ENCODE peak calls at places on chromosomes 2 and 18, in six cellular contexts. A is WERI-Rb-1; C is activated CD4-positive, CD25-positive, alpha-beta regulatory T cell; E is Calu3; Q is Kasumi-1; W is activated T-cell treated with anti-CD3 and anti-CD28 coated beads for 1 hour. L is an unnamed sample.

GRCh38 chr2:213089438-213089837 is 62.0 kb downstream of the IKZF2 start:
- DNase-seq in W (no peak), A (no peak), C (no peak), Q (no peak), E (no peak), L (no peak)

GRCh38 chr2:127371037-127371436 is 16.7 kb downstream of the MAP3K2 start:
- DNase-seq in E (no peak), W (no peak), C (no peak), A (no peak), Q (no peak), L (no peak)

GRCh38 chr18:22084547-22084946 is 84.8 kb upstream of the GATA6 start:
- DNase-seq in C (no peak), W (no peak), E (peak; percentile 67), A (no peak), Q (no peak), L (peak; percentile 78)

GRCh38 chr2:129764376-129765325 is 214.8 kb upstream of the RAB6C start:
- DNase-seq in C (no peak), E (no peak), Q (no peak), A (peak; percentile 51), W (no peak), L (no peak)

GRCh38 chr18:21361297-21361880 is 119.4 kb downstream of the GREB1L start:
- DNase-seq in Q (no peak), A (no peak), E (no peak), C (no peak), W (no peak), L (no peak)

GRCh38 chr2:130874512-130874911 is 37.8 kb downstream of the ARHGEF4 start:
- DNase-seq in A (no peak), Q (no peak), C (no peak), W (no peak), E (no peak), L (no peak)

GRCh38 chr2:200509227-200509607 is 651 bp downstream of the KCTD18 start:
- DNase-seq in A (no peak), C (no peak), W (no peak), Q (peak; percentile 22), E (peak; percentile 5), L (no peak)

GRCh38 chr18:23208600-23208999 is 73.3 kb downstream of the CABLES1 start:
- DNase-seq in E (no peak), Q (no peak), W (no peak), A (no peak), C (no peak), L (no peak)

GRCh38 chr2:223619486-223620129 is 17.4 kb upstream of the SCG2 start:
- DNase-seq in C (no peak), A (peak; percentile 64), W (no peak), Q (no peak), E (peak; percentile 17), L (no peak)

GRCh38 chr2:118779362-118779761 is 68.1 kb downstream of the EN1 start:
- DNase-seq in W (no peak), Q (no peak), A (no peak), E (no peak), C (no peak), L (no peak)

GRCh38 chr2:70984576-70985282 is 6.3 kb downstream of the ANKRD53 start:
- DNase-seq in W (peak; percentile 77), A (peak; percentile 85), E (no peak), C (peak; percentile 50), Q (peak; percentile 32), L (no peak)

GRCh38 chr18:49399003-49399402 is 61.4 kb downstream of the DYM start:
- DNase-seq in E (no peak), A (no peak), W (no peak), C (no peak), Q (peak; percentile 70), L (no peak)

GRCh38 chr2:31256611-31257382 is 22.8 kb downstream of the EHD3 start:
- DNase-seq in W (no peak), A (peak; percentile 86), C (no peak), E (no peak), Q (no peak), L (no peak)

GRCh38 chr18:11500153-11501122 is 109.0 kb upstream of the SLC35G4 start:
- DNase-seq in Q (no peak), W (no peak), C (no peak), A (no peak), E (peak; percentile 83), L (peak; percentile 98)

GRCh38 chr2:144325086-144325485 is 194.8 kb downstream of the ZEB2 start:
- DNase-seq in W (no peak), E (no peak), Q (peak; percentile 14), A (no peak), C (no peak), L (no peak)

GRCh38 chr2:41962912-41963652 is 84.7 kb upstream of the PKDCC start:
- DNase-seq in Q (no peak), E (no peak), A (no peak), C (no peak), W (no peak), L (no peak)

GRCh38 chr18:79682896-79683625 is 3.5 kb downstream of the CTDP1 start:
- DNase-seq in W (no peak), C (no peak), A (no peak), Q (no peak), E (no peak), L (no peak)

GRCh38 chr2:95334916-95335641 is 37.9 kb downstream of the KCNIP3 start:
- DNase-seq in Q (no peak), E (no peak), W (no peak), A (no peak), C (no peak), L (no peak)

GRCh38 chr2:36560726-36561125 is 37.2 kb downstream of the FEZ2 start:
- DNase-seq in W (no peak), Q (no peak), E (no peak), C (no peak), A (no peak), L (no peak)

GRCh38 chr18:53943463-53943862 is 281.0 kb downstream of the MBD2 start:
- DNase-seq in A (no peak), E (no peak), Q (no peak), C (no peak), W (no peak), L (no peak)

GRCh38 chr2:178824181-178824580 is 17.0 kb upstream of the TTN start:
- DNase-seq in A (no peak), W (no peak), C (no peak), Q (no peak), E (no peak), L (no peak)

GRCh38 chr2:228318218-228318617 is 136.7 kb upstream of the SPHKAP start:
- DNase-seq in W (no peak), C (no peak), A (peak; percentile 11), Q (peak; percentile 1), E (peak; percentile 53), L (peak; percentile 12)

GRCh38 chr2:43196773-43197567 is 29.4 kb downstream of the ZFP36L2 start:
- DNase-seq in C (no peak), A (no peak), W (no peak), Q (no peak), E (no peak), L (no peak)

GRCh38 chr2:240839152-240840143 is 19.4 kb upstream of the KIF1A start:
- DNase-seq in W (no peak), A (no peak), Q (no peak), E (no peak), C (no peak), L (no peak)

GRCh38 chr2:36902385-36903120 is 63.8 kb downstream of the STRN start:
- DNase-seq in W (no peak), A (no peak), C (no peak), Q (no peak), E (no peak), L (no peak)

GRCh38 chr2:174729797-174730529 is 34.3 kb downstream of the CHRNA1 start:
- DNase-seq in Q (no peak), A (no peak), C (no peak), W (no peak), E (no peak), L (no peak)

GRCh38 chr2:37851428-37851827 is 73.7 kb upstream of the RMDN2 start:
- DNase-seq in W (no peak), A (no peak), Q (no peak), E (no peak), C (no peak), L (no peak)

GRCh38 chr2:47964722-47965434 is 58.6 kb upstream of the FBXO11 start:
- DNase-seq in Q (no peak), A (no peak), C (no peak), E (peak; percentile 6), W (no peak), L (no peak)

GRCh38 chr18:33116376-33116775 is 324.1 kb downstream of the CCDC178 start:
- DNase-seq in E (peak; percentile 79), Q (peak; percentile 37), C (no peak), A (peak; percentile 77), W (no peak), L (no peak)

GRCh38 chr2:128686498-128686861 is 367.8 kb upstream of the HS6ST1 start:
- DNase-seq in W (no peak), E (no peak), A (no peak), C (no peak), Q (peak; percentile 76), L (no peak)

GRCh38 chr2:189633392-189633811 is 27.9 kb upstream of the ASNSD1 start:
- DNase-seq in W (no peak), C (no peak), A (no peak), E (peak; percentile 29), Q (peak; percentile 26), L (no peak)

GRCh38 chr18:49894827-49895226 is 81.5 kb upstream of the ACAA2 start:
- DNase-seq in E (no peak), W (no peak), Q (no peak), A (no peak), C (no peak), L (no peak)